ENCODE peak calls at places on chromosome 7, in ten cellular contexts. I is right lobe of liver, V is HAP-1, D is dorsolateral prefrontal cortex, W is WERI-Rb-1, Q is AG04450, B is fibroblast of pulmonary artery, T is skeletal muscle cell, X is PC-9, H is fibroblast of mammary gland. E is an unnamed sample.

GRCh38 chr7:31075006-31075405 is 22.9 kb downstream of the ADCYAP1R1 start:
- DNase-seq in I (no peak), V (no peak), D (no peak), W (no peak), Q (no peak), B (no peak), T (no peak), X (no peak), H (no peak), E (no peak)

GRCh38 chr7:139901840-139902370 is 72.8 kb downstream of the TBXAS1 start:
- DNase-seq in I (no peak), V (no peak), D (no peak), W (no peak), Q (no peak), B (no peak), T (no peak), X (no peak), H (no peak), E (no peak)

GRCh38 chr7:3266240-3266639 is 34.8 kb upstream of the SDK1 start:
- DNase-seq in I (no peak), V (no peak), D (no peak), W (peak; percentile 68), Q (no peak), B (no peak), T (no peak), X (no peak), H (no peak), E (no peak)

GRCh38 chr7:50359995-50360925 is 55.7 kb downstream of the IKZF1 start:
- DNase-seq in I (no peak), V (no peak), D (no peak), W (peak; percentile 87), Q (no peak), B (no peak), T (no peak), X (no peak), H (peak; percentile 36), E (no peak)

GRCh38 chr7:18361756-18362155 is 133.8 kb upstream of the HDAC9 start:
- DNase-seq in I (no peak), V (peak; percentile 94), D (no peak), W (peak; percentile 13), Q (no peak), B (peak; percentile 38), T (peak; percentile 24), X (no peak), H (peak; percentile 65), E (no peak)

GRCh38 chr7:132065193-132065972 is 509.0 kb upstream of the PODXL start:
- DNase-seq in I (no peak), V (no peak), D (peak; percentile 49), W (no peak), Q (peak; percentile 77), B (peak; percentile 94), T (peak; percentile 90), X (peak; percentile 85), H (peak; percentile 96), E (no peak)

GRCh38 chr7:24727165-24728120 is 29.8 kb downstream of the GSDME start:
- DNase-seq in I (no peak), V (no peak), D (no peak), W (no peak), Q (no peak), B (peak; percentile 53), T (no peak), X (no peak), H (peak; percentile 35), E (no peak)

GRCh38 chr7:120394595-120394994 is 121.6 kb downstream of the KCND2 start:
- DNase-seq in I (no peak), V (no peak), D (no peak), W (no peak), Q (no peak), B (no peak), T (no peak), X (no peak), H (no peak), E (no peak)

GRCh38 chr7:11557627-11558026 is 274.4 kb downstream of the THSD7A start:
- DNase-seq in I (peak; percentile 74), V (peak; percentile 53), D (no peak), W (peak; percentile 55), Q (no peak), B (peak; percentile 47), T (no peak), X (no peak), H (peak; percentile 40), E (no peak)

GRCh38 chr7:102473271-102473991 is 5.3 kb downstream of the POLR2J start:
- DNase-seq in I (peak; percentile 42), V (no peak), D (no peak), W (peak; percentile 6), Q (no peak), B (no peak), T (no peak), X (no peak), H (no peak), E (peak; percentile 19)

GRCh38 chr7:84274029-84274638 is 79.5 kb upstream of the SEMA3A start:
- DNase-seq in I (no peak), V (peak; percentile 31), D (no peak), W (no peak), Q (no peak), B (peak; percentile 17), T (no peak), X (no peak), H (no peak), E (no peak)

GRCh38 chr7:22667562-22668239 is 59.3 kb upstream of the IL6 start:
- DNase-seq in I (no peak), V (no peak), D (no peak), W (no peak), Q (peak; percentile 57), B (peak; percentile 57), T (peak; percentile 43), X (peak; percentile 87), H (peak; percentile 84), E (no peak)

GRCh38 chr7:139680676-139681462 is 96.9 kb downstream of the HIPK2 start:
- DNase-seq in I (no peak), V (no peak), D (no peak), W (no peak), Q (peak; percentile 77), B (peak; percentile 93), T (peak; percentile 91), X (peak; percentile 56), H (peak; percentile 99), E (peak; percentile 87)

GRCh38 chr7:34104120-34104519 is 198.8 kb downstream of the BMPER start:
- DNase-seq in I (no peak), V (no peak), D (no peak), W (no peak), Q (no peak), B (no peak), T (no peak), X (no peak), H (no peak), E (no peak)

GRCh38 chr7:28224172-28224571 is 43.6 kb upstream of the JAZF1 start:
- DNase-seq in I (no peak), V (no peak), D (no peak), W (no peak), Q (no peak), B (no peak), T (no peak), X (no peak), H (no peak), E (no peak)

GRCh38 chr7:7424151-7424873 is 111.4 kb downstream of the COL28A1 start:
- DNase-seq in I (peak; percentile 72), V (peak; percentile 65), D (peak; percentile 49), W (peak; percentile 77), Q (no peak), B (peak; percentile 78), T (no peak), X (peak; percentile 60), H (peak; percentile 79), E (peak; percentile 60)

GRCh38 chr7:127438836-127439235 is 46.3 kb upstream of the ZNF800 start:
- DNase-seq in I (no peak), V (no peak), D (no peak), W (no peak), Q (no peak), B (no peak), T (no peak), X (no peak), H (no peak), E (no peak)

GRCh38 chr7:127440206-127440605 is 47.7 kb upstream of the ZNF800 start:
- DNase-seq in I (no peak), V (no peak), D (no peak), W (no peak), Q (no peak), B (no peak), T (no peak), X (no peak), H (no peak), E (no peak)

GRCh38 chr7:127437241-127437640 is 44.7 kb upstream of the ZNF800 start:
- DNase-seq in I (no peak), V (peak; percentile 15), D (no peak), W (no peak), Q (no peak), B (no peak), T (no peak), X (no peak), H (no peak), E (no peak)

GRCh38 chr7:127437772-127438330 is 45.3 kb upstream of the ZNF800 start:
- DNase-seq in I (no peak), V (no peak), D (no peak), W (no peak), Q (peak; percentile 58), B (peak; percentile 22), T (peak; percentile 23), X (no peak), H (peak; percentile 70), E (no peak)
- H3K4me3 ChIP-seq in I (no peak overlapping the region), V (no peak overlapping the region), D (no peak overlapping the region), W (no peak overlapping the region), Q (no peak overlapping the region), B (no peak overlapping the region), T (no peak overlapping the region), X (no peak overlapping the region), H (no peak overlapping the region), E (no peak overlapping the region)

GRCh38 chr7:13827716-13828115 is 161.8 kb downstream of the ETV1 start:
- DNase-seq in I (no peak), V (no peak), D (no peak), W (no peak), Q (no peak), B (peak; percentile 54), T (no peak), X (no peak), H (peak; percentile 30), E (no peak)
- H3K4me3 ChIP-seq in I (no peak overlapping the region), V (no peak overlapping the region), D (no peak overlapping the region), W (no peak overlapping the region), Q (no peak overlapping the region), B (no peak overlapping the region), T (no peak overlapping the region), X (no peak overlapping the region), H (no peak overlapping the region), E (no peak overlapping the region)

GRCh38 chr7:1571261-1571650 is 1.4 kb upstream of the PSMG3 start:
- DNase-seq in I (no peak), V (no peak), D (no peak), W (no peak), Q (no peak), B (peak; percentile 65), T (peak; percentile 83), X (peak; percentile 35), H (peak; percentile 91), E (no peak)
- H3K4me3 ChIP-seq in I (no peak overlapping the region), V (peak overlapping the region; percentile 95), D (peak overlapping the region; percentile 96), W (no peak overlapping the region), Q (peak overlapping the region; percentile 87), B (peak overlapping the region; percentile 88), T (peak overlapping the region; percentile 91), X (peak overlapping the region; percentile 97), H (peak overlapping the region; percentile 88), E (peak overlapping the region; percentile 90)

DNA sequence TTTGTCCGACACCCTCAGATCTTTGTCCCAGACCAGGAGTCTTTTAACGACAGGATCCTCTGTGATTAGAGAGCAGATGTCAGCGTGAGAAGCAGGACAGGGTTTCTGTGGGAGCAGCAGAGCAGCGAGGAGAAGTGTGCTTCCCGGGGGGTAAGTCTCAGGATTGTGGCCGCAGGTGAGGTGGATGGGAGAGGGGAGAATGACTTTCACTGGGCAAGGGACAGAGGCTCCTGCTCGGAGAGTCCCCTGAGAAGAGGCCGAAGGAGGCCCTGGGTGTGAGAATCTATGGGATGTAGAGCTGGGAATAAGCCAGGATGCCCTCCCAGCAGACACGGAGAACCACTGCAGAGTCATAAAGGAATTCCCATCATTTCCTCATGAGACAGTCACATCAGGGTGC is 10.4 kb upstream of the RBAK start:
- DNase-seq in I (no peak), V (no peak), D (no peak), W (no peak), Q (no peak), B (no peak), T (no peak), X (no peak), H (no peak), E (no peak)
- H3K4me3 ChIP-seq in I (no peak overlapping the region), V (no peak overlapping the region), D (no peak overlapping the region), W (no peak overlapping the region), Q (no peak overlapping the region), B (no peak overlapping the region), T (no peak overlapping the region), X (no peak overlapping the region), H (no peak overlapping the region), E (no peak overlapping the region)

E was measured in left lung.